ENCODE peak calls at places on chromosomes 5 and 9, in seven cellular contexts. S, O, A, U, J, C and H are unnamed samples.

GRCh38 chr5:82265052-82265451 is 13.1 kb downstream of the RPS23 start:
- DNase-seq in C (no peak), J (no peak), A (no peak), O (no peak), U (no peak), S (no peak), H (no peak)

GRCh38 chr9:19085295-19085694 is 17.4 kb downstream of the HAUS6 start:
- DNase-seq in S (no peak), A (peak), U (no peak), O (no peak), J (peak), C (no peak), H (peak)

GRCh38 chr5:171647043-171647899 is 138.3 kb upstream of the SMIM23 start:
- DNase-seq in C (no peak), O (no peak), J (peak), A (no peak), U (peak), S (no peak), H (peak)

GRCh38 chr5:122120957-122121356 is 8.4 kb upstream of the ZNF474 start:
- DNase-seq in A (no peak), S (no peak), J (peak), O (no peak), U (no peak), C (no peak), H (no peak)

GRCh38 chr5:37799865-37800421 is 39.9 kb downstream of the GDNF start:
- DNase-seq in A (no peak), J (no peak), U (no peak), O (no peak), S (no peak), C (no peak), H (no peak)

GRCh38 chr9:5582835-5583195 is 46.1 kb upstream of the RIC1 start:
- DNase-seq in U (no peak), O (peak), S (no peak), A (peak), C (no peak), J (peak), H (no peak)

GRCh38 chr9:113519401-113520108 is 56.0 kb downstream of the RGS3 start:
- DNase-seq in J (peak), U (no peak), A (no peak), S (no peak), C (no peak), O (no peak), H (no peak)

GRCh38 chr5:151682240-151682639 is 4.5 kb downstream of the SPARC start:
- DNase-seq in O (no peak), J (no peak), S (no peak), C (no peak), U (no peak), A (no peak), H (no peak)

GRCh38 chr5:14937277-14937676 is 65.7 kb upstream of the ANKH start:
- DNase-seq in S (no peak), C (no peak), O (no peak), U (no peak), J (no peak), A (no peak), H (no peak)

GRCh38 chr9:89428901-89429890 is 68.7 kb downstream of the SEMA4D start:
- DNase-seq in U (no peak), S (no peak), O (peak), A (no peak), C (no peak), J (no peak), H (peak)

GRCh38 chr9:134783699-134784039 is 96.9 kb upstream of the FCN2 start:
- DNase-seq in S (no peak), O (no peak), C (peak), U (no peak), A (no peak), J (no peak), H (no peak)